ENCODE peak calls at places on chromosome 7, in four cellular contexts. G, N, C and D are unnamed samples.

GRCh38 chr7:29968683-29969457 is 20.7 kb downstream of the SCRN1 start:
- DNase-seq in G (peak; percentile 60), N (no peak), C (no peak), D (peak; percentile 48)

GRCh38 chr7:70812511-70812910 is 319.4 kb upstream of the GALNT17 start:
- DNase-seq in G (no peak), N (no peak), C (no peak), D (no peak)

GRCh38 chr7:66344166-66344565 is 139.0 kb downstream of the TPST1 start:
- DNase-seq in G (no peak), N (no peak), C (no peak), D (no peak)

GRCh38 chr7:30986738-30987137 is 23.0 kb downstream of the GHRHR start:
- DNase-seq in G (no peak), N (no peak), C (no peak), D (no peak)

GRCh38 chr7:2030475-2031456 is 202.0 kb downstream of the MAD1L1 start:
- DNase-seq in G (no peak), N (no peak), C (peak; percentile 76), D (no peak)

GRCh38 chr7:66664590-66665293 is 36.1 kb downstream of the KCTD7 start:
- DNase-seq in G (no peak), N (no peak), C (no peak), D (no peak)

GRCh38 chr7:102450242-102450641 is 14.4 kb downstream of the ALKBH4 start:
- DNase-seq in G (no peak), N (no peak), C (no peak), D (no peak)

GRCh38 chr7:73351447-73352167 is 23.6 kb downstream of the FKBP6 start:
- DNase-seq in G (no peak), N (no peak), C (no peak), D (no peak)

GRCh38 chr7:48182736-48183369 is 11.6 kb downstream of the ABCA13 start:
- DNase-seq in G (no peak), N (no peak), C (no peak), D (no peak)

GRCh38 chr7:43522406-43523156 is 60.3 kb upstream of the STK17A start:
- DNase-seq in G (peak; percentile 35), N (no peak), C (no peak), D (peak; percentile 74)

GRCh38 chr7:148747274-148747673 is 48.6 kb downstream of the CUL1 start:
- DNase-seq in G (no peak), N (no peak), C (no peak), D (peak; percentile 4)

GRCh38 chr7:22849662-22850061 is 27.0 kb upstream of the TOMM7 start:
- DNase-seq in G (no peak), N (no peak), C (no peak), D (no peak)

GRCh38 chr7:69062020-69062760 is 536.1 kb upstream of the AUTS2 start:
- DNase-seq in G (no peak), N (no peak), C (no peak), D (no peak)

GRCh38 chr7:55469271-55469681 is 103.0 kb downstream of the VOPP1 start:
- DNase-seq in G (no peak), N (no peak), C (no peak), D (no peak)

GRCh38 chr7:139043823-139044812 is 8.3 kb upstream of the ZC3HAV1L start:
- DNase-seq in G (no peak), N (no peak), C (no peak), D (no peak)

GRCh38 chr7:69871213-69871885 is 273.1 kb downstream of the AUTS2 start:
- DNase-seq in G (peak; percentile 31), N (no peak), C (no peak), D (peak; percentile 33)

GRCh38 chr7:136883046-136883445 is 14.6 kb downstream of the CHRM2 start:
- DNase-seq in G (no peak), N (no peak), C (no peak), D (no peak)

GRCh38 chr7:47758546-47758945 is 176.6 kb upstream of the TNS3 start:
- DNase-seq in G (no peak), N (no peak), C (no peak), D (no peak)

GRCh38 chr7:16962986-16963385 is 81.2 kb upstream of the AGR3 start:
- DNase-seq in G (no peak), N (no peak), C (no peak), D (no peak)

GRCh38 chr7:135210818-135211178 is 528 bp downstream of the WDR91 start:
- DNase-seq in G (peak; percentile 6), N (no peak), C (no peak), D (no peak)

GRCh38 chr7:99953649-99954048 is 22.2 kb downstream of the AZGP1 start:
- DNase-seq in G (no peak), N (no peak), C (no peak), D (no peak)

GRCh38 chr7:70766694-70767093 is 365.2 kb upstream of the GALNT17 start:
- DNase-seq in G (no peak), N (no peak), C (no peak), D (no peak)

GRCh38 chr7:129452589-129453231 is 18.5 kb downstream of the STRIP2 start:
- DNase-seq in G (no peak), N (no peak), C (no peak), D (no peak)